ENCODE peak calls at places on chromosomes 1 and 21, in six cellular contexts. W is ovary, Y is GM23248, X is breast epithelium, L is Karpas-422, J is AG04450. V is an unnamed sample.

GRCh38 chr1:204697893-204698292 is 12.4 kb upstream of the LRRN2 start:
- DNase-seq in W (no peak), Y (no peak), X (peak; percentile 84), L (no peak), J (no peak), V (no peak)

GRCh38 chr1:233326995-233327937 is at the start of gene MAP3K21:
- DNase-seq in W (peak; percentile 49), Y (peak; percentile 37), X (peak; percentile 89), L (peak; percentile 97), J (no peak), V (peak; percentile 87)

GRCh38 chr21:44434568-44434925 is 20.8 kb upstream of the LRRC3 start:
- DNase-seq in W (no peak), Y (no peak), X (no peak), L (no peak), J (no peak), V (peak; percentile 3)

GRCh38 chr1:219681876-219682275 is 69.0 kb upstream of the ZC3H11B start:
- DNase-seq in W (no peak), Y (no peak), X (no peak), L (no peak), J (no peak), V (no peak)

GRCh38 chr21:41326414-41327080 is 9.9 kb downstream of the FAM3B start:
- DNase-seq in W (no peak), Y (no peak), X (no peak), L (no peak), J (no peak), V (no peak)

GRCh38 chr1:230120949-230121381 is 53.9 kb downstream of the GALNT2 start:
- DNase-seq in W (no peak), Y (peak; percentile 65), X (no peak), L (peak; percentile 71), J (no peak), V (no peak)

GRCh38 chr1:65605621-65606020 is 185.2 kb downstream of the LEPR start:
- DNase-seq in W (no peak), Y (peak; percentile 33), X (no peak), L (no peak), J (no peak), V (no peak)

GRCh38 chr21:45129231-45129923 is 55.0 kb downstream of the ADARB1 start:
- DNase-seq in W (peak; percentile 44), Y (peak; percentile 89), X (no peak), L (no peak), J (no peak), V (no peak)

GRCh38 chr1:225944951-225945350 is 3.9 kb upstream of the LEFTY2 start:
- DNase-seq in W (no peak), Y (no peak), X (no peak), L (peak; percentile 79), J (no peak), V (no peak)

GRCh38 chr1:153774780-153775431 is at the start of gene SLC27A3:
- DNase-seq in W (peak; percentile 85), Y (no peak), X (peak; percentile 73), L (no peak), J (no peak), V (no peak)

GRCh38 chr1:70583522-70583921 is 172.5 kb downstream of the CTH start:
- DNase-seq in W (no peak), Y (no peak), X (no peak), L (no peak), J (no peak), V (no peak)

GRCh38 chr1:114108741-114109255 is 44.9 kb downstream of the SYT6 start:
- DNase-seq in W (no peak), Y (no peak), X (no peak), L (no peak), J (no peak), V (no peak)

GRCh38 chr1:8551057-8551456 is 233.1 kb downstream of the SLC45A1 start:
- DNase-seq in W (no peak), Y (no peak), X (no peak), L (no peak), J (no peak), V (no peak)

GRCh38 chr1:36872858-36873257 is 161.5 kb downstream of the GRIK3 start:
- DNase-seq in W (no peak), Y (no peak), X (no peak), L (no peak), J (no peak), V (no peak)

GRCh38 chr1:7509593-7509992 is 261.5 kb upstream of the VAMP3 start:
- DNase-seq in W (no peak), Y (no peak), X (no peak), L (no peak), J (no peak), V (no peak)

GRCh38 chr1:155989242-155989991 is 11.1 kb upstream of the ARHGEF2 start:
- DNase-seq in W (peak; percentile 75), Y (peak; percentile 81), X (peak; percentile 71), L (peak; percentile 93), J (no peak), V (peak; percentile 77)

GRCh38 chr1:244573768-244574167 is 79.2 kb upstream of the DESI2 start:
- DNase-seq in W (no peak), Y (no peak), X (no peak), L (peak; percentile 40), J (no peak), V (no peak)
- H3K9me3 ChIP-seq in W (peaks cover 4% of the 10 kb centered on the region), Y (no peaks in the 10 kb centered on the region), X (peaks cover 35% of the 10 kb centered on the region), L (peaks cover 30% of the 10 kb centered on the region), J (peaks cover 23% of the 10 kb centered on the region), V (peaks cover 5% of the 10 kb centered on the region)

GRCh38 chr1:50502147-50502546 is 78.9 kb upstream of the DMRTA2 start:
- DNase-seq in W (no peak), Y (no peak), X (no peak), L (peak; percentile 68), J (no peak), V (no peak)
- H3K9me3 ChIP-seq in W (no peaks in the 10 kb centered on the region), Y (no peaks in the 10 kb centered on the region), X (peaks cover 16% of the 10 kb centered on the region), L (peaks cover 9% of the 10 kb centered on the region), J (no peaks in the 10 kb centered on the region), V (peaks cover 2% of the 10 kb centered on the region)

DNA sequence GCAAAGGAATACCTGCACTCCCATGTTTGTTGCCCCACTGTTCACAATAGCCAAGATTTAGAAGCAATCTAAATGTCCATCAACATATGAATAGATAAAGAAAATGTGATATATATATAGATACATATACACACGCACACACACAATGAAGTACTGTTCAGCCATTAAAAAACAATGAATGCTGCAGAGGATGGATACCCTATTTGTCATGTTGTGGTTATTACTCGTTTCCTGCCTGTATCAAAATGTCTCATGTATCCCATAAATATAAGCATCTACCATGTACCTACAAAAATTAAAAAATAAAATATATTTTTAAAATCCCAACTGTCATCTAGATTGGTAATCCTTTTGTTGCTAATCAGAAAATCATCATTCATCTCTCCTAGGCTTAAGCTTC is 634.8 kb upstream of the ADGRL2 start:
- DNase-seq in W (no peak), Y (no peak), X (no peak), L (no peak), J (no peak), V (no peak)
- H3K9me3 ChIP-seq in W (no peaks in the 10 kb centered on the region), Y (no peaks in the 10 kb centered on the region), X (peaks cover 4% of the 10 kb centered on the region), L (peaks cover 19% of the 10 kb centered on the region), J (no peaks in the 10 kb centered on the region), V (no peaks in the 10 kb centered on the region)

GRCh38 chr1:227661495-227661894 is 73.6 kb downstream of the JMJD4 start:
- DNase-seq in W (no peak), Y (no peak), X (no peak), L (no peak), J (no peak), V (no peak)
- H3K9me3 ChIP-seq in W (peaks cover 19% of the 10 kb centered on the region), Y (peaks cover 18% of the 10 kb centered on the region), X (peaks cover 82% of the 10 kb centered on the region), L (peaks cover 82% of the 10 kb centered on the region), J (peaks cover 35% of the 10 kb centered on the region), V (peaks cover 42% of the 10 kb centered on the region)

GRCh38 chr1:2465371-2466269 is 10.5 kb upstream of the PLCH2 start:
- DNase-seq in W (no peak), Y (no peak), X (no peak), L (no peak), J (no peak), V (no peak)
- H3K9me3 ChIP-seq in W (no peaks in the 10 kb centered on the region), Y (no peaks in the 10 kb centered on the region), X (no peaks in the 10 kb centered on the region), L (no peaks in the 10 kb centered on the region), J (no peaks in the 10 kb centered on the region), V (no peaks in the 10 kb centered on the region)